ENCODE peak calls at places on chromosomes 16 and 17, in four cellular contexts. H is heart left ventricle, Q is neural progenitor cell, O is psoas muscle. I is an unnamed sample.

GRCh38 chr17:12509836-12510235 is 155.9 kb upstream of the MYOCD start:
- DNase-seq in Q (no peak), H (no peak), O (no peak), I (no peak)

GRCh38 chr17:49223517-49224197 is 6.9 kb downstream of the PHOSPHO1 start:
- DNase-seq in Q (peak; percentile 77), O (peak; percentile 54), H (peak; percentile 64), I (peak; percentile 30)

GRCh38 chr16:1395444-1396074 is 18.9 kb downstream of the UNKL start:
- DNase-seq in O (no peak), Q (no peak), H (no peak), I (no peak)

GRCh38 chr16:17335826-17336492 is 134.8 kb downstream of the XYLT1 start:
- DNase-seq in O (no peak), H (no peak), Q (no peak), I (peak; percentile 7)

GRCh38 chr17:42979511-42980273 is at the start of gene PTGES3L:
- DNase-seq in Q (peak; percentile 67), H (peak; percentile 79), O (peak; percentile 76), I (peak; percentile 34)

GRCh38 chr16:10321407-10322397 is 64.2 kb upstream of the ATF7IP2 start:
- DNase-seq in Q (no peak), O (no peak), H (no peak), I (no peak)

GRCh38 chr17:17028059-17028877 is 14.0 kb upstream of the MPRIP start:
- DNase-seq in H (peak; percentile 79), O (peak; percentile 69), Q (peak; percentile 89), I (no peak)

GRCh38 chr17:28381141-28381825 is 9.8 kb downstream of the SARM1 start:
- DNase-seq in Q (peak; percentile 89), H (no peak), O (no peak), I (peak; percentile 52)

GRCh38 chr17:50063516-50064252 is 7.8 kb downstream of the ITGA3 start:
- DNase-seq in O (no peak), Q (no peak), H (no peak), I (no peak)

GRCh38 chr17:57604771-57605733 is 140.0 kb downstream of the CCDC182 start:
- DNase-seq in H (peak; percentile 77), O (no peak), Q (peak; percentile 38), I (peak; percentile 91)

GRCh38 chr17:31251075-31251474 is 46.0 kb downstream of the OMG start:
- DNase-seq in Q (no peak), O (no peak), H (no peak), I (no peak)

GRCh38 chr17:20072692-20072992 is 63.5 kb downstream of the SPECC1 start:
- DNase-seq in Q (no peak), H (no peak), O (no peak), I (no peak)

GRCh38 chr17:22277595-22277994 is 585.3 kb downstream of the KCNJ18 start:
- DNase-seq in O (no peak), H (no peak), Q (no peak), I (no peak)
- H3K27ac ChIP-seq in O (no peak overlapping the region), H (no peak overlapping the region), Q (no peak overlapping the region), I (no peak overlapping the region)

DNA sequence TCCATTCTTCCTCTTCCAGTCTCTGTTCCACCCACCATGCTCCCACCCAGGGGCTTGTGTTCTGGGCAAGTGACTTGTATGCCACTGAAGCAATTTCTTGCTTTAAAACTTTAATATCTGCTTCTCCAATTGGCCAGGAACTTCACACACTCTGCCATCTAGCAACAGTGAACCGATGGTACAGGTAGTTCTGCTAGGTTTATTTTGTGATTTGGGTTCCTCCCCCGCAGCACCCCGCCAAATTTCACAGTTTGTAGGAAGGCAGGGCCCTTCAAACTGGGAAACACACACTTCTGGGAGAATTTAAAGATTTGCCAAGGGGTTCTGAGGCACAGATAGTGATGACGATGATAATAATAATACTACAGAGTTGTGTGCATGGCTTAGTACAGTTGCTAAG is 3.3 kb downstream of the ARSG start:
- DNase-seq in O (no peak), H (no peak), Q (no peak), I (peak; percentile 23)
- H3K27ac ChIP-seq in O (no peak overlapping the region), H (no peak overlapping the region), Q (no peak overlapping the region), I (no peak overlapping the region)

DNA sequence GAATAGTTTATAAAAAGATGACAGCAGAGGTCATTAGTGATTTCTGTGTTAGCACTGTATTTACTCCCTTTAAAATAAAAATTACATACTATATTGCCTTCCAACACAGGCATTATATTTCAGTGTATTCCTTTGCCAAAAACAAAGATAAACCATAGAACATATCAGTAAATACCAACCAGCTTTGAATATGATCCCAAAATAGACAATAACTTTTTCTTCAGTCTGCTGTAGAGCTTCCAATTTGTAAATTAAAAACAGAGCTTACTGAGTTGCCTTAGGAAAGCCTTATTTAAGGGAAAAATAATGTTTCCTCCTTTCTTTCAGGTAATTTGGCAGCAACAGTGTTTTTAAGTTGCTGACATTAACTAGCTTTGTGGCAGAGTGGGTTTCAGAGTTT is 352.1 kb upstream of the TBX2 start:
- DNase-seq in H (no peak), O (no peak), Q (no peak), I (no peak)
- H3K27ac ChIP-seq in H (no peak overlapping the region), O (no peak overlapping the region), Q (peak overlapping the region; percentile 31), I (no peak overlapping the region)

GRCh38 chr16:68475071-68475470 is 26.8 kb upstream of the SMPD3 start:
- DNase-seq in O (no peak), Q (no peak), H (no peak), I (no peak)
- H3K27ac ChIP-seq in O (no peak overlapping the region), Q (no peak overlapping the region), H (no peak overlapping the region), I (no peak overlapping the region)

DNA sequence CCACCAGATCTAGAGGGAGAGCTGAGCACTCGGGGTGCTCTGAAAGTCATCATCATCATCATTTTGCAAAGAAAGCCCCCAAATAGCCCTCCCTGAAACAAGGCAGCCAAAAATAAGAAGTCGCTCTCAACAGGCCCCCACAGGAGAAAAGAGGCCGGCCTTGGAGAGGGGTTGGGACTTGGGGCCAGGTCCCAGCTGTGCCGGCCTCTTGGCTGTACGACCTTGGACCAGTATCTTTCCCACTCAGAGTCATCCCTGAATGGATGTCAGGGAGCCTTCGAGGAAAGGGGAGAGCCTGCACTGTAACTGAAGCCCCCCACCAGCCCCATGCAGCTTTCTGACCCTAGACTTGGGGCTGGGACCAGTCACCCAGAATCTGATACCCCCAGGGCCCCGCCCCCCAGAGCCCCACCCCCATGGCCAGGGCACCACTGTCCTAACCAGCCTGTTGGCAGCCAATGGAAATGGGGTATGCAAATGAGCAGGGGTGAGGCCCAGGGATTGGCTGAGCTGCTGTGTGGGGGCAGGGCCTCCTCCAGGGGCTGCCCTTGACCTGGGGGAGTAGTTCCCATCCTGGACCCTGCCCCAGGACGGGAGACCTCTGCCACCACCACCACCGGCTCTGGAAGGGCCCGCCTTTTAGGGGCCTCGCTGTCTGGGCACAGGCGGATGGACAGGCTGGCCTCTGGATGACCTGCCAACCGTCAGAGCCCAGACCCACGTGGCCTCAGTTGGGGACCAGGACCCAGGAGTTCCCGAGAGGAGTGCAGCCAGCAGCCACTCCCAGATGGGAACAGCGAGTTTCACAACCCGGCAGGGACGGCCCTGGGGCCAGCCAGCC is 15.4 kb downstream of the ZFPM1 start:
- DNase-seq in H (no peak), O (no peak), Q (peak; percentile 88), I (no peak)
- H3K27ac ChIP-seq in H (no peak overlapping the region), O (no peak overlapping the region), Q (no peak overlapping the region), I (no peak overlapping the region)

GRCh38 chr17:38697061-38697820 is 7.8 kb upstream of the MLLT6 start:
- DNase-seq in Q (no peak), H (no peak), O (no peak), I (no peak)

GRCh38 chr17:38691154-38691553 is 13.9 kb upstream of the MLLT6 start:
- DNase-seq in O (no peak), Q (no peak), H (no peak), I (no peak)

DNA sequence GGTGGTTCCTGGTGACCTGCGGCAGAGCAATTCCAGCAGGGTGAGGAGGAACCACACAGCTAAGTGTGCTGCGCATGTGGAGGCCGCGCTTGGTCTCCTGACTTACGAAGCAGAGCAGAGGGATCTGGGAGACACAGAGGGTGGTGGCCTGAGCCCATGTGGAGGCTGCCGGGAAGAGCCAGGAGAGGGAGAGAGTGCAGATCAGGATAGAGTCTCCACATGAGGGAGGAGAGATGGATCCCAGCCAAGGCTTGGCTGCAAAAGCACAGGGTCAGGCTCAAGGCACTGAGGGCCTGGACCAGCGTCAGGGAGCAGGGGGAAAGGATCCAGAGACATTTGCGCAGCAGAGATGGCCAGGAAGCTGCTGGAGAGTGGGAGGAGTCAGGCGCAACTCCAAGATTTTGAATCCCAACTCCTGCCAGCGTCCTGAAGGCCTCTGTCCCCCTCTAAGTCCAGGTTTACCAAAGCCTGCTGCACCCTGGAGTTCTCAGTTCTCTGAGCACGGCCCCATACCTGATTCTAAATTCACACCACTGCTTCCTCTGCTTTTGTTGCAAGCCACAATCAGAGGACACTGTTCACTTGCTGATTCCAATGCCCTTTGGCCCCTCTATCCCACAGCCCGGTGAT is 11.3 kb upstream of the MLLT6 start:
- DNase-seq in O (peak; percentile 91), H (peak; percentile 96), Q (no peak), I (no peak)
- H3K27ac ChIP-seq in O (peak overlapping the region; percentile 67), H (peak overlapping the region; percentile 52), Q (no peak overlapping the region), I (peak overlapping the region; percentile 44)

GRCh38 chr17:80942360-80943345 is 49.0 kb upstream of the CHMP6 start:
- DNase-seq in H (peak; percentile 94), O (peak; percentile 94), Q (no peak), I (peak; percentile 45)

GRCh38 chr17:80945736-80946135 is 45.9 kb upstream of the CHMP6 start:
- DNase-seq in O (no peak), Q (no peak), H (peak; percentile 13), I (no peak)

GRCh38 chr17:80946449-80946848 is 45.2 kb upstream of the CHMP6 start:
- DNase-seq in H (no peak), O (no peak), Q (no peak), I (no peak)

GRCh38 chr17:80943346-80944145 is 48.1 kb upstream of the CHMP6 start:
- DNase-seq in O (no peak), Q (no peak), H (peak; percentile 5), I (no peak)

GRCh38 chr17:80944326-80944725 is 47.3 kb upstream of the CHMP6 start:
- DNase-seq in H (peak; percentile 15), Q (no peak), O (no peak), I (no peak)
- H3K27ac ChIP-seq in H (no peak overlapping the region), Q (no peak overlapping the region), O (no peak overlapping the region), I (no peak overlapping the region)

GRCh38 chr16:89002851-89003830 is 26.1 kb upstream of the CBFA2T3 start:
- DNase-seq in H (peak; percentile 1), O (peak; percentile 3), Q (no peak), I (no peak)
- H3K27ac ChIP-seq in H (no peak overlapping the region), O (no peak overlapping the region), Q (no peak overlapping the region), I (no peak overlapping the region)

DNA sequence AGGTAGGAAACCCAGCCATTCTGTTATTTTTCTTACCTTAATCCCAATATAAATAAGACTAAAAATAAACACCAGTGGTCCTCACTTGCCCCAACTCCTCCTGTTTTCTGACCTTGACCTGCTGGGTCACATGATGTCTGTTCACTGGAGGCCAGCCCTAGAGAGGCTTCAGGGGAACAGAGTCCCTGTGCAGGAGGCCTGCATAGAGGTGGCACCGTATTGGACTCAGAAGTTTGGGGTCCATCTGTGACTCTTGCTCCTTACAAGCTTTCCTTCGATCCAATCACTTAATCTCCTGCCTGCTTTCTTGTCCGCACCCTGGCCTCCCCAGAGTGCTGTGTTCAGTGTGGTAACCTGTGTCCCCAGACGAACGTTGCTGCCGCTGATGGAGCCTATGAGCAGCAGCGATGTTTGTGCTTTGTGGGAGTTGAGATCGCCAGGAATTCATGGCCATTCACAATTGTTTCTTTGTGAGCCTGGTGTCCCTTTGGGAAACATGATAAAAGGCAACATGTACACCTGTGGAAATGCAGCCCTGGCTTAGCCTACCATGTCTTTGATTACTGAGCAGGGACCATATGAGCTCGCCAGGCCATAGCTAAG is 4.7 kb downstream of the IGSF6 start:
- DNase-seq in O (no peak), H (no peak), Q (no peak), I (no peak)
- H3K27ac ChIP-seq in O (no peak overlapping the region), H (no peak overlapping the region), Q (no peak overlapping the region), I (no peak overlapping the region)

I was measured in caudate nucleus.